ENCODE peak calls at places on chromosomes 2 and 18, in nine cellular contexts. One of them, this sample, is unnamed.

GRCh38 chr2:160720098-160720497 is 226.5 kb upstream of the RBMS1 start:
- DNase-seq in nucleus accumbens: no peak
- DNase-seq in bronchial epithelial cell: peak; percentile 50
- DNase-seq in globus pallidus: no peak
- DNase-seq in HS-27A: no peak
- DNase-seq in foreskin keratinocyte: no peak
- DNase-seq in NCI-H2081: no peak
- DNase-seq in substantia nigra: no peak
- DNase-seq in HuH-7.5: no peak
- DNase-seq in this sample: no peak

GRCh38 chr2:233919938-233920337 is 2.8 kb downstream of the TRPM8 start:
- DNase-seq in nucleus accumbens: no peak
- DNase-seq in bronchial epithelial cell: peak; percentile 82
- DNase-seq in globus pallidus: no peak
- DNase-seq in HS-27A: no peak
- DNase-seq in foreskin keratinocyte: peak; percentile 67
- DNase-seq in NCI-H2081: no peak
- DNase-seq in substantia nigra: no peak
- DNase-seq in HuH-7.5: no peak
- DNase-seq in this sample: no peak

GRCh38 chr2:109125595-109126500 is 3.2 kb upstream of the SH3RF3 start:
- DNase-seq in nucleus accumbens: no peak
- DNase-seq in bronchial epithelial cell: peak; percentile 92
- DNase-seq in globus pallidus: no peak
- DNase-seq in HS-27A: peak; percentile 99
- DNase-seq in foreskin keratinocyte: peak; percentile 78
- DNase-seq in NCI-H2081: no peak
- DNase-seq in substantia nigra: no peak
- DNase-seq in HuH-7.5: no peak
- DNase-seq in this sample: no peak

GRCh38 chr2:225025917-225026571 is 16.2 kb downstream of the DOCK10 start:
- DNase-seq in nucleus accumbens: no peak
- DNase-seq in bronchial epithelial cell: peak; percentile 59
- DNase-seq in globus pallidus: no peak
- DNase-seq in HS-27A: no peak
- DNase-seq in foreskin keratinocyte: peak; percentile 51
- DNase-seq in NCI-H2081: no peak
- DNase-seq in substantia nigra: no peak
- DNase-seq in HuH-7.5: no peak
- DNase-seq in this sample: no peak

GRCh38 chr18:63378919-63379638 is 12.1 kb upstream of the KDSR start:
- DNase-seq in nucleus accumbens: no peak
- DNase-seq in bronchial epithelial cell: peak; percentile 8
- DNase-seq in globus pallidus: no peak
- DNase-seq in HS-27A: no peak
- DNase-seq in foreskin keratinocyte: no peak
- DNase-seq in NCI-H2081: no peak
- DNase-seq in substantia nigra: no peak
- DNase-seq in HuH-7.5: no peak
- DNase-seq in this sample: no peak

GRCh38 chr18:7608174-7608550 is 41.0 kb downstream of the PTPRM start:
- DNase-seq in nucleus accumbens: no peak
- DNase-seq in bronchial epithelial cell: no peak
- DNase-seq in globus pallidus: no peak
- DNase-seq in HS-27A: no peak
- DNase-seq in foreskin keratinocyte: no peak
- DNase-seq in NCI-H2081: no peak
- DNase-seq in substantia nigra: no peak
- DNase-seq in HuH-7.5: no peak
- DNase-seq in this sample: no peak

GRCh38 chr2:88342749-88343148 is 109.7 kb downstream of the FOXI3 start:
- DNase-seq in nucleus accumbens: no peak
- DNase-seq in bronchial epithelial cell: no peak
- DNase-seq in globus pallidus: no peak
- DNase-seq in HS-27A: no peak
- DNase-seq in foreskin keratinocyte: no peak
- DNase-seq in NCI-H2081: no peak
- DNase-seq in substantia nigra: no peak
- DNase-seq in HuH-7.5: no peak
- DNase-seq in this sample: no peak

GRCh38 chr2:16773080-16773713 is 107.6 kb upstream of the CYRIA start:
- DNase-seq in nucleus accumbens: peak; percentile 45
- DNase-seq in bronchial epithelial cell: peak; percentile 67
- DNase-seq in globus pallidus: peak; percentile 49
- DNase-seq in HS-27A: no peak
- DNase-seq in foreskin keratinocyte: peak; percentile 58
- DNase-seq in NCI-H2081: peak; percentile 73
- DNase-seq in substantia nigra: peak; percentile 3
- DNase-seq in HuH-7.5: no peak
- DNase-seq in this sample: peak; percentile 42

GRCh38 chr2:17303496-17303895 is 214.7 kb downstream of the RAD51AP2 start:
- DNase-seq in nucleus accumbens: no peak
- DNase-seq in bronchial epithelial cell: peak; percentile 72
- DNase-seq in globus pallidus: no peak
- DNase-seq in HS-27A: no peak
- DNase-seq in foreskin keratinocyte: no peak
- DNase-seq in NCI-H2081: no peak
- DNase-seq in substantia nigra: no peak
- DNase-seq in HuH-7.5: no peak
- DNase-seq in this sample: no peak

GRCh38 chr2:188808921-188809320 is 165.3 kb upstream of the COL3A1 start:
- DNase-seq in nucleus accumbens: no peak
- DNase-seq in bronchial epithelial cell: peak; percentile 37
- DNase-seq in globus pallidus: no peak
- DNase-seq in HS-27A: no peak
- DNase-seq in foreskin keratinocyte: peak; percentile 64
- DNase-seq in NCI-H2081: no peak
- DNase-seq in substantia nigra: no peak
- DNase-seq in HuH-7.5: no peak
- DNase-seq in this sample: no peak

GRCh38 chr2:199922856-199923255 is 11.8 kb downstream of the C2orf69 start:
- DNase-seq in nucleus accumbens: no peak
- DNase-seq in bronchial epithelial cell: no peak
- DNase-seq in globus pallidus: no peak
- DNase-seq in HS-27A: no peak
- DNase-seq in foreskin keratinocyte: no peak
- DNase-seq in NCI-H2081: no peak
- DNase-seq in substantia nigra: no peak
- DNase-seq in HuH-7.5: no peak
- DNase-seq in this sample: peak; percentile 74

GRCh38 chr2:192196451-192197194 is 1.9 kb upstream of the TMEFF2 start:
- DNase-seq in nucleus accumbens: no peak
- DNase-seq in bronchial epithelial cell: peak; percentile 10
- DNase-seq in globus pallidus: no peak
- DNase-seq in HS-27A: no peak
- DNase-seq in foreskin keratinocyte: peak; percentile 10
- DNase-seq in NCI-H2081: no peak
- DNase-seq in substantia nigra: no peak
- DNase-seq in HuH-7.5: no peak
- DNase-seq in this sample: peak; percentile 6

GRCh38 chr2:183284606-183285005 is 160.4 kb downstream of the NUP35 start:
- DNase-seq in nucleus accumbens: no peak
- DNase-seq in bronchial epithelial cell: peak; percentile 99
- DNase-seq in globus pallidus: no peak
- DNase-seq in HS-27A: peak; percentile 72
- DNase-seq in foreskin keratinocyte: peak; percentile 100
- DNase-seq in NCI-H2081: no peak
- DNase-seq in substantia nigra: no peak
- DNase-seq in HuH-7.5: no peak
- DNase-seq in this sample: no peak

GRCh38 chr2:95267458-95268207 is 6.6 kb upstream of the PROM2 start:
- DNase-seq in nucleus accumbens: no peak
- DNase-seq in bronchial epithelial cell: no peak
- DNase-seq in globus pallidus: no peak
- DNase-seq in HS-27A: no peak
- DNase-seq in foreskin keratinocyte: no peak
- DNase-seq in NCI-H2081: no peak
- DNase-seq in substantia nigra: no peak
- DNase-seq in HuH-7.5: no peak
- DNase-seq in this sample: no peak

GRCh38 chr2:219177594-219178376 is at the start of gene RETREG2:
- DNase-seq in nucleus accumbens: peak; percentile 65
- DNase-seq in bronchial epithelial cell: peak; percentile 90
- DNase-seq in globus pallidus: peak; percentile 90
- DNase-seq in HS-27A: no peak
- DNase-seq in foreskin keratinocyte: peak; percentile 91
- DNase-seq in NCI-H2081: peak; percentile 85
- DNase-seq in substantia nigra: peak; percentile 65
- DNase-seq in HuH-7.5: peak; percentile 95
- DNase-seq in this sample: peak; percentile 96

GRCh38 chr2:127406454-127406853 is 11.8 kb upstream of the PROC start:
- DNase-seq in nucleus accumbens: no peak
- DNase-seq in bronchial epithelial cell: peak; percentile 61
- DNase-seq in globus pallidus: no peak
- DNase-seq in HS-27A: no peak
- DNase-seq in foreskin keratinocyte: peak; percentile 56
- DNase-seq in NCI-H2081: no peak
- DNase-seq in substantia nigra: no peak
- DNase-seq in HuH-7.5: no peak
- DNase-seq in this sample: no peak

This sample was measured in ELF-1.